ENCODE peak calls at places on chromosome 1, in nine cellular contexts. B is epithelial cell of esophagus; X is heart left ventricle; S is WTC11; V is CD4-positive, alpha-beta T cell; T is psoas muscle; C is progenitor cell of endocrine pancreas; Z is HFF-Myc; I is epithelial cell of proximal tubule. F is an unnamed sample.
A peak's percentile ranks its signal among the peaks of the same experiment; 100 is the strongest.

GRCh38 chr1:37858931-37859506 is 373 bp downstream of the MTF1 start:
- DNase-seq in T (no peak), V (no peak), I (no peak), Z (no peak), B (no peak), X (no peak), S (no peak), C (no peak), F (no peak)

GRCh38 chr1:1539310-1540014 is 962 bp downstream of the TMEM240 start:
- DNase-seq in Z (no peak), X (no peak), C (no peak), S (peak; percentile 64), V (no peak), T (peak; percentile 71), I (no peak), B (no peak), F (no peak)

GRCh38 chr1:193212637-193213036 is 26.2 kb upstream of the B3GALT2 start:
- DNase-seq in V (no peak), B (no peak), S (no peak), C (no peak), Z (no peak), X (no peak), T (no peak), I (no peak), F (no peak)

GRCh38 chr1:4562321-4562720 is 92.1 kb upstream of the AJAP1 start:
- DNase-seq in S (no peak), I (no peak), X (no peak), B (no peak), V (no peak), Z (no peak), T (no peak), C (no peak), F (no peak)

GRCh38 chr1:109630081-109630880 is 10.6 kb downstream of the AMPD2 start:
- DNase-seq in I (no peak), S (peak; percentile 67), B (no peak), Z (no peak), X (no peak), V (no peak), C (no peak), T (no peak), F (peak; percentile 59)

GRCh38 chr1:27993241-27993640 is 33.5 kb downstream of the XKR8 start:
- DNase-seq in Z (no peak), V (no peak), B (no peak), T (no peak), C (no peak), S (no peak), I (no peak), X (no peak), F (no peak)

GRCh38 chr1:94612555-94613204 is 71.1 kb upstream of the F3 start:
- DNase-seq in S (no peak), X (no peak), C (no peak), B (no peak), T (no peak), V (no peak), Z (no peak), I (no peak), F (no peak)

GRCh38 chr1:40998668-40999067 is 19.2 kb downstream of the CTPS1 start:
- DNase-seq in S (no peak), T (no peak), X (no peak), I (no peak), B (no peak), V (no peak), Z (no peak), C (no peak), F (no peak)

GRCh38 chr1:25223471-25223870 is 8.8 kb downstream of the SYF2 start:
- DNase-seq in B (peak; percentile 40), C (no peak), I (no peak), T (no peak), X (no peak), V (no peak), S (no peak), Z (no peak), F (no peak)

GRCh38 chr1:78884685-78885452 is 121.7 kb downstream of the ADGRL4 start:
- DNase-seq in C (no peak), V (no peak), S (no peak), X (no peak), I (no peak), B (no peak), T (no peak), Z (peak; percentile 6), F (no peak)

GRCh38 chr1:203036537-203036936 is 10.2 kb downstream of the PPFIA4 start:
- DNase-seq in V (no peak), I (no peak), S (no peak), C (no peak), X (no peak), T (no peak), Z (no peak), B (no peak), F (no peak)

GRCh38 chr1:226960944-226961765 is 21.1 kb downstream of the COQ8A start:
- DNase-seq in I (no peak), V (no peak), Z (no peak), C (no peak), X (no peak), S (no peak), B (no peak), T (peak; percentile 49), F (no peak)

GRCh38 chr1:19199393-19200280 is 10.4 kb downstream of the UBR4 start:
- DNase-seq in I (no peak), B (no peak), Z (no peak), S (no peak), T (no peak), X (no peak), V (no peak), C (no peak), F (no peak)

GRCh38 chr1:19197849-19198248 is 12.2 kb downstream of the UBR4 start:
- DNase-seq in C (no peak), I (no peak), S (no peak), T (no peak), Z (no peak), V (no peak), X (no peak), B (no peak), F (no peak)

GRCh38 chr1:19202396-19202795 is 7.7 kb downstream of the UBR4 start:
- DNase-seq in V (no peak), X (no peak), I (no peak), T (no peak), C (no peak), Z (no peak), S (no peak), B (no peak), F (no peak)

GRCh38 chr1:19198820-19199219 is 11.2 kb downstream of the UBR4 start:
- DNase-seq in T (no peak), V (no peak), I (no peak), X (no peak), S (no peak), C (no peak), B (no peak), Z (no peak), F (no peak)

GRCh38 chr1:19200281-19200604 is 9.8 kb downstream of the UBR4 start:
- DNase-seq in S (no peak), X (no peak), T (no peak), V (no peak), Z (no peak), B (no peak), I (no peak), C (no peak), F (no peak)
- TF ChIP-seq CTCF in S (no peak), X (no peak), T (no peak), V (no peak), Z (no peak), B (no peak), I (no peak), C (no peak), F (no peak)

GRCh38 chr1:15168479-15168878 is 14.9 kb downstream of the TMEM51 start:
- DNase-seq in X (no peak), T (no peak), V (no peak), B (peak; percentile 97), I (peak; percentile 95), Z (no peak), C (no peak), S (no peak), F (no peak)
- TF ChIP-seq CTCF in X (no peak), T (no peak), V (no peak), B (no peak), I (peak; percentile 32), Z (no peak), C (no peak), S (no peak), F (no peak)

GRCh38 chr1:166977951-166978350 is 2.6 kb upstream of the ILDR2 start:
- DNase-seq in Z (no peak), C (no peak), V (no peak), I (no peak), S (no peak), X (no peak), B (no peak), T (no peak), F (no peak)

GRCh38 chr1:166978795-166979194 is 3.5 kb upstream of the ILDR2 start:
- DNase-seq in Z (no peak), S (no peak), C (no peak), B (no peak), V (no peak), T (no peak), X (no peak), I (no peak), F (peak; percentile 29)

GRCh38 chr1:166974647-166975345 is 544 bp downstream of the ILDR2 start:
- DNase-seq in B (no peak), V (peak; percentile 4), S (no peak), I (no peak), Z (no peak), T (no peak), X (no peak), C (no peak), F (peak; percentile 34)

GRCh38 chr1:166972827-166973226 is 2.5 kb downstream of the ILDR2 start:
- DNase-seq in S (no peak), Z (no peak), C (no peak), B (no peak), T (no peak), I (no peak), V (no peak), X (no peak), F (no peak)

DNA sequence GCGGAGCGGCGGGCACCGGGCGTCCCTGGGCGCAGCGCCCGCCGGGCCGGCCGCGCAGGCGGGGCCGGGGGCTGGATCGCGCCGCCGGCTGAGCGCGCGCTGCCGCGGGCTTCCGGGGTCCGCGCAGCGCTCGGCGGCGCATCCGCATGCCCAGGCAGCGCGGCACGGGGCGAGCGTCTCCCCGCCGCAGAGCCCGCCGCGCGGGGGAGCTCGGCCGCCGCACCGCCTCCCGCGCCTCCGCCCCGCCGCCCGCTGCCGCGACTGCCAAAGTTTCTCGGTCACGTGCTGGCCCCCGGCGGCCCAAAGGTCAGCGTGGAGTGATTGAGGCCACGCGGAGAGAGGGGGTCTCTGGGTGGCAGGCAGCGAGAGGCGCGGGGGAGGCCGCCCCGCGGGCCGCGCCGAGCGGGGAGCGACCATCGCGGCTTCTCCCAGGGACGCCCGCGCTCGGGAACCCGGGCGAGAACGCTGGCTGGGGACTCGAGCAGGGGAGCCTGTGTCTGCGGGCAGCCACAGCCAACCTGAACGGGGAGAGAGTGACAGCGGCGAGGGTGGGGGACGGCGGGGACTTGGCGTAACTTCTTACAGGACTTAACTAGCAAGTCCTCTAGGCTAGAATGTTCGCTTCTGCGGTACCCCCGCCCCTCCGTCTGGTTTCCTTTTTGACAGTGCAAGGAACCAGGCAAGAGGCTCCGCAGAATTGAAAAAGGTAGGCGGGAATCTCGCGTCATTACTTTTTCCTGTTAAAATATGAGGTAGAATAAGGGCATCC is at the start of gene ILDR2:
- DNase-seq in V (peak; percentile 38), Z (no peak), S (peak; percentile 68), T (peak; percentile 66), C (peak; percentile 40), X (peak; percentile 45), I (no peak), B (peak; percentile 29), F (peak; percentile 71)
- TF ChIP-seq CTCF in V (no peak), Z (no peak), S (no peak), T (peak; percentile 11), C (peak; percentile 29), X (no peak), I (no peak), B (no peak), F (peak; percentile 35)

GRCh38 chr1:230922620-230923019 is 54.3 kb upstream of the C1orf198 start:
- DNase-seq in C (no peak), B (peak; percentile 4), S (no peak), I (no peak), T (no peak), Z (no peak), V (no peak), X (no peak), F (no peak)
- TF ChIP-seq CTCF in C (no peak), B (peak; percentile 11), S (no peak), I (peak; percentile 20), T (no peak), Z (peak; percentile 12), V (no peak), X (no peak), F (no peak)